ENCODE peak calls at places on chromosomes 6 and 20, in four cellular contexts. U is Peyer's patch, Q is RWPE1, S is neuronal stem cell. D is an unnamed sample.

GRCh38 chr6:15893556-15894253 is 230.9 kb upstream of the DTNBP1 start:
- DNase-seq in U (no peak), Q (no peak), S (no peak), D (no peak)

GRCh38 chr20:25011831-25012241 is 19.3 kb upstream of the APMAP start:
- DNase-seq in U (no peak), Q (no peak), S (no peak), D (no peak)

GRCh38 chr6:37239511-37239910 is 18.1 kb upstream of the TBC1D22B start:
- DNase-seq in U (no peak), Q (no peak), S (no peak), D (no peak)

GRCh38 chr6:2733324-2733723 is 17.4 kb downstream of the MYLK4 start:
- DNase-seq in U (peak), Q (no peak), S (no peak), D (no peak)

GRCh38 chr20:63091901-63092659 is 85.3 kb upstream of the BHLHE23 start:
- DNase-seq in U (no peak), Q (no peak), S (no peak), D (no peak)

GRCh38 chr6:154408906-154409500 is 52.4 kb upstream of the IPCEF1 start:
- DNase-seq in U (no peak), Q (peak), S (no peak), D (no peak)

GRCh38 chr6:94005835-94006234 is 586.5 kb upstream of the EPHA7 start:
- DNase-seq in U (no peak), Q (no peak), S (no peak), D (no peak)

GRCh38 chr6:109834595-109835437 is 143.3 kb upstream of the GPR6 start:
- DNase-seq in U (no peak), Q (no peak), S (no peak), D (no peak)

GRCh38 chr20:51434556-51435256 is 107.8 kb downstream of the NFATC2 start:
- DNase-seq in U (no peak), Q (peak), S (no peak), D (peak)

GRCh38 chr6:137378100-137378390 is 116.1 kb downstream of the OLIG3 start:
- DNase-seq in U (no peak), Q (no peak), S (no peak), D (no peak)

GRCh38 chr20:13723015-13723414 is 61.7 kb downstream of the ESF1 start:
- DNase-seq in U (no peak), Q (no peak), S (no peak), D (no peak)

GRCh38 chr6:162622572-162622971 is 105.0 kb downstream of the PRKN start:
- DNase-seq in U (no peak), Q (no peak), S (no peak), D (no peak)

GRCh38 chr20:54469293-54469692 is 6.1 kb upstream of the DOK5 start:
- DNase-seq in U (no peak), Q (no peak), S (no peak), D (no peak)

GRCh38 chr6:107114872-107115694 is at the start of gene BEND3:
- DNase-seq in U (peak), Q (peak), S (peak), D (no peak)

GRCh38 chr20:48298851-48299484 is 513.7 kb upstream of the SULF2 start:
- DNase-seq in U (no peak), Q (peak), S (no peak), D (peak)

GRCh38 chr6:150298676-150299075 is 70.1 kb upstream of the IYD start:
- DNase-seq in U (no peak), Q (no peak), S (no peak), D (no peak)

GRCh38 chr20:53260168-53260567 is 288.0 kb downstream of the TSHZ2 start:
- DNase-seq in U (no peak), Q (no peak), S (no peak), D (no peak)

GRCh38 chr6:41757931-41758640 is 10.9 kb upstream of the PGC start:
- DNase-seq in U (no peak), Q (no peak), S (no peak), D (no peak)

GRCh38 chr20:2299301-2299700 is 3.5 kb downstream of the TGM3 start:
- DNase-seq in U (no peak), Q (no peak), S (no peak), D (no peak)

GRCh38 chr6:46637933-46638332 is 14.7 kb downstream of the CYP39A1 start:
- DNase-seq in U (no peak), Q (no peak), S (no peak), D (no peak)

GRCh38 chr6:153051801-153052200 is 49.3 kb upstream of the MTRF1L start:
- DNase-seq in U (no peak), Q (no peak), S (no peak), D (no peak)

GRCh38 chr6:34104628-34105027 is 41.3 kb downstream of the GRM4 start:
- DNase-seq in U (no peak), Q (no peak), S (no peak), D (no peak)

GRCh38 chr6:54813901-54814300 is 32.7 kb upstream of the FAM83B start:
- DNase-seq in U (no peak), Q (no peak), S (no peak), D (no peak)

DNA sequence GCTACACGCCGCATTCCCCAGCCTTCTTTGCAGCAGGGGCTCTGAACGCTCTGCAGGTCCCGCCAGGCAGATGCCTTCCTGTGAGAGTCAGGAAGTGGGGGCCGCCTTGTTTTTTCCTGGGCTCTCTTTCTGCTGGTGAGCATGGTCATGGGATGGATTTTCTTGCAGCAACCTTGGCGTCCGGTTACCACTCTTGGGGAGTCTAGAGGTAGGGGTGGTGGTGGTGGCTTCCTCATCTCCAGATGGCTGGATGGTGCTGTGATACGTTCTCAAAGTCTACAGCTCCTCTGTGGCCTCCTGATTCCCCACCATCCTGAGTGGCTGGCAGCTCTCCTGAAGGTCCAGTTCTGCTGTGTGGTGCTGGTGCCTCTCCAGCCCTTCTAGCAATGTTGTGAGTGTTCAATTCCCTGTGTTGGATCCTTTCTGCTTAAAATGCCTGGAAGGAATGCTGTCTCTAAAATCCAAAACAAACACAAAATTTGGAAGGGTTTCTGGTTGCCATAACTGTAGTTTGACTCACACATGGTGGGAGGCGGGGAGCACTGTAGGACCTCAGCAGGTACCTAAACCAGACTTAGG is 111.9 kb downstream of the CEBPB start:
- DNase-seq in U (no peak), Q (no peak), S (no peak), D (no peak)
- H3K27ac ChIP-seq in U (peak), Q (no peak), S (no peak), D (no peak)

GRCh38 chr6:168075787-168076202 is 3.2 kb downstream of the FRMD1 start:
- DNase-seq in U (no peak), Q (no peak), S (no peak), D (no peak)

GRCh38 chr6:168075216-168075615 is 3.8 kb downstream of the FRMD1 start:
- DNase-seq in U (no peak), Q (no peak), S (no peak), D (no peak)

GRCh38 chr6:168078943-168079405 is at the start of gene FRMD1:
- DNase-seq in U (no peak), Q (no peak), S (no peak), D (no peak)

GRCh38 chr6:168080397-168081077 is 1.5 kb upstream of the FRMD1 start:
- DNase-seq in U (no peak), Q (no peak), S (no peak), D (no peak)

DNA sequence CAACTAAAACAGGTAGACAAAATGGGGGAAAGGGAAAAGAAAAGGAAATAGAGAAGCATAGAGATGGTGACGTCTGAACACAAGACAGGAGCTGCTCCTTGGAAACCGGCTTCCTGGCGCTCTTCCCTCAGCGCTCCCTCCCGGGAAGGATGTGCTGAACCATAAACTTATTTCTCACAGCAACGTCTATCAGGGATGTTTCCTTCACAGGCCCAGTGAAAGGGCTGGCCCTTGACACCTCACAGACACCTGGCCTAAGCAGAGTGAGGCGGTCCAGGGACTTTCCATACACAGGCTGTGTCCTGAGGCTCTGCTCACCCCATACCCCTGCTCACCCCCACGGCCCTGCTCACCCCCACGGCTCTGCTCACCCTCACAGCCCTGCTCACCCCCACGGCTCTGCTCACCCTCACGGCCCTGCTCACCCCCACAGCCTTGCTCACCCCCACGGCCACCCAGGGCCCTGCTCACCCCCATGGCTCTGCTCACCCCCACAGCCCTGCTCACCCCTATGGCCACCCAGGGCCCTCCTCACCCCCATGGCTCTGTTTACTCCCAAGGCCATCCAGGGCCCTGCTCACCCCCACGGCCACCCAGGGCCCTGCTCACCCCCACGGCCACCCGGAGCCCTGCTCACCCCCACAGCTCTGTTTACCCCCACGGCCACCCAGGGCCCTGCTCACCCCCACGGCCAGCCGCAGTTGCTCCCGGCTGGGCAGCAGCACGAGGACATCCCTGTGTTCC is 641 bp downstream of the FRMD1 start:
- DNase-seq in U (no peak), Q (no peak), S (no peak), D (no peak)
- H3K27ac ChIP-seq in U (no peak), Q (no peak), S (no peak), D (no peak)

GRCh38 chr6:102984360-102984759 is 1590.9 kb downstream of the GRIK2 start:
- DNase-seq in U (no peak), Q (no peak), S (no peak), D (no peak)

GRCh38 chr6:102986086-102986485 is 1592.6 kb downstream of the GRIK2 start:
- DNase-seq in U (no peak), Q (no peak), S (no peak), D (no peak)

GRCh38 chr6:102981631-102982030 is 1588.1 kb downstream of the GRIK2 start:
- DNase-seq in U (no peak), Q (no peak), S (no peak), D (no peak)
- H3K27ac ChIP-seq in U (no peak), Q (no peak), S (no peak), D (no peak)

GRCh38 chr20:59121714-59122376 is 41.8 kb upstream of the ZNF831 start:
- DNase-seq in U (no peak), Q (no peak), S (peak), D (no peak)

GRCh38 chr20:59122377-59122932 is 41.2 kb upstream of the ZNF831 start:
- DNase-seq in U (no peak), Q (no peak), S (no peak), D (no peak)

GRCh38 chr20:59120919-59121318 is 42.7 kb upstream of the ZNF831 start:
- DNase-seq in U (peak), Q (no peak), S (no peak), D (no peak)

GRCh38 chr20:59120491-59120890 is 43.1 kb upstream of the ZNF831 start:
- DNase-seq in U (peak), Q (no peak), S (no peak), D (no peak)

GRCh38 chr20:59118855-59119254 is 44.8 kb upstream of the ZNF831 start:
- DNase-seq in U (no peak), Q (no peak), S (no peak), D (no peak)
- H3K27ac ChIP-seq in U (no peak), Q (no peak), S (no peak), D (no peak)

D was measured in epithelial cell of prostate.